ENCODE peak calls at places on chromosomes 7 and 10, in eight cellular contexts. C, O, J, V, K, R, Z and H are unnamed samples.

GRCh38 chr10:52314007-52314821 is at the start of gene DKK1:
- DNase-seq in R (no peak), C (no peak), V (peak), Z (peak), O (peak), J (peak), K (no peak), H (peak)

GRCh38 chr10:69574571-69574978 is 1.4 kb upstream of the NEUROG3 start:
- DNase-seq in K (no peak), V (peak), Z (no peak), R (no peak), C (no peak), J (no peak), O (no peak), H (no peak)

GRCh38 chr7:362416-363096 is 72.6 kb downstream of the FOXL3 start:
- DNase-seq in Z (peak), O (no peak), K (peak), V (no peak), R (no peak), J (peak), C (no peak), H (no peak)

GRCh38 chr10:21496285-21497176 is 29.0 kb downstream of the SKIDA1 start:
- DNase-seq in V (peak), O (no peak), J (peak), C (peak), Z (no peak), K (no peak), R (peak), H (peak)

GRCh38 chr10:71971769-71972555 is 7.8 kb downstream of the CHST3 start:
- DNase-seq in Z (no peak), C (no peak), K (no peak), V (no peak), J (no peak), R (no peak), O (no peak), H (no peak)

GRCh38 chr10:108452483-108453060 is 1288.1 kb upstream of the SORCS1 start:
- DNase-seq in R (no peak), Z (no peak), O (no peak), K (no peak), J (no peak), V (no peak), C (no peak), H (no peak)

GRCh38 chr7:33692956-33693355 is 212.4 kb upstream of the BMPER start:
- DNase-seq in K (no peak), Z (peak), J (peak), V (no peak), R (no peak), O (peak), C (peak), H (no peak)

GRCh38 chr10:31838065-31838464 is 90.6 kb downstream of the ARHGAP12 start:
- DNase-seq in K (no peak), O (no peak), C (no peak), R (no peak), Z (no peak), J (no peak), V (no peak), H (no peak)

GRCh38 chr10:34217524-34217923 is 597.6 kb downstream of the PARD3 start:
- DNase-seq in J (no peak), R (no peak), O (no peak), Z (no peak), K (no peak), V (no peak), C (no peak), H (no peak)

GRCh38 chr10:93458821-93459257 is 23.3 kb downstream of the MYOF start:
- DNase-seq in K (no peak), V (no peak), Z (peak), R (peak), C (peak), O (peak), J (peak), H (no peak)

GRCh38 chr10:132522521-132523411 is 14.8 kb upstream of the INPP5A start:
- DNase-seq in C (no peak), R (peak), J (no peak), Z (no peak), O (no peak), K (no peak), V (no peak), H (no peak)

GRCh38 chr10:3681642-3682554 is 103.1 kb downstream of the KLF6 start:
- DNase-seq in O (no peak), Z (peak), K (no peak), C (no peak), R (no peak), V (no peak), J (no peak), H (no peak)

GRCh38 chr10:122507661-122508060 is 46.3 kb downstream of the HTRA1 start:
- DNase-seq in R (no peak), Z (no peak), C (no peak), K (no peak), V (no peak), O (no peak), J (peak), H (no peak)

GRCh38 chr7:155533120-155533826 is 13.1 kb downstream of the CNPY1 start:
- DNase-seq in O (no peak), Z (peak), R (no peak), C (no peak), K (no peak), J (peak), V (peak), H (no peak)

GRCh38 chr7:48052748-48053147 is 17.4 kb downstream of the C7orf57 start:
- DNase-seq in C (peak), Z (peak), K (no peak), O (no peak), V (no peak), J (peak), R (no peak), H (no peak)

GRCh38 chr10:58797356-58797755 is 284.7 kb downstream of the BICC1 start:
- DNase-seq in Z (peak), V (no peak), K (no peak), J (no peak), O (no peak), C (peak), R (no peak), H (no peak)

GRCh38 chr10:74419491-74420466 is 268.8 kb downstream of the ADK start:
- DNase-seq in C (peak), V (no peak), O (no peak), R (no peak), K (no peak), Z (peak), J (peak), H (peak)

GRCh38 chr10:43645866-43646265 is 2.8 kb downstream of the ZNF32 start:
- DNase-seq in V (no peak), K (no peak), O (no peak), Z (no peak), R (no peak), C (no peak), J (no peak), H (no peak)

GRCh38 chr10:113693348-113693747 is 13.6 kb downstream of the CASP7 start:
- DNase-seq in O (no peak), R (no peak), K (no peak), V (no peak), C (no peak), J (no peak), Z (no peak), H (no peak)